ENCODE peak calls at places on chromosomes 6 and 20, in seven cellular contexts. K is right cardiac atrium, L is WERI-Rb-1, S is thyroid gland, T is upper lobe of right lung, M is OCI-LY7, X is AG04450. I is an unnamed sample.

GRCh38 chr6:125947581-125947980 is 9.0 kb upstream of the HINT3 start:
- DNase-seq in K (peak; percentile 68), L (no peak), S (peak; percentile 61), T (peak; percentile 74), M (no peak), X (no peak), I (no peak)

GRCh38 chr6:10441004-10441654 is 26.3 kb upstream of the TFAP2A start:
- DNase-seq in K (no peak), L (no peak), S (no peak), T (no peak), M (no peak), X (peak; percentile 53), I (no peak)

GRCh38 chr6:87730310-87730709 is 28.3 kb upstream of the AKIRIN2 start:
- DNase-seq in K (peak; percentile 85), L (no peak), S (peak; percentile 18), T (no peak), M (no peak), X (no peak), I (no peak)

GRCh38 chr6:17394192-17394611 is 807 bp downstream of the CAP2 start:
- DNase-seq in K (peak; percentile 57), L (peak; percentile 42), S (peak; percentile 73), T (peak; percentile 67), M (no peak), X (no peak), I (no peak)

GRCh38 chr6:152984387-152984872 is 1.6 kb upstream of the FBXO5 start:
- DNase-seq in K (no peak), L (no peak), S (no peak), T (no peak), M (peak; percentile 57), X (no peak), I (no peak)

GRCh38 chr6:169035381-169036280 is 218.0 kb downstream of the THBS2 start:
- DNase-seq in K (peak; percentile 68), L (no peak), S (no peak), T (peak; percentile 21), M (no peak), X (no peak), I (peak; percentile 40)

GRCh38 chr20:5100684-5101347 is 18.9 kb downstream of the PCNA start:
- DNase-seq in K (peak; percentile 91), L (peak; percentile 69), S (peak; percentile 80), T (peak; percentile 82), M (peak; percentile 70), X (no peak), I (peak; percentile 78)

GRCh38 chr6:26599591-26599990 is 2.8 kb downstream of the ABT1 start:
- DNase-seq in K (no peak), L (no peak), S (no peak), T (no peak), M (no peak), X (no peak), I (no peak)

GRCh38 chr6:144295981-144296767 is 11.0 kb downstream of the UTRN start:
- DNase-seq in K (no peak), L (no peak), S (no peak), T (no peak), M (no peak), X (no peak), I (no peak)

GRCh38 chr6:100920028-100920427 is 38.9 kb upstream of the ASCC3 start:
- DNase-seq in K (no peak), L (no peak), S (no peak), T (no peak), M (no peak), X (no peak), I (no peak)

GRCh38 chr6:9612489-9612888 is 802.4 kb downstream of the TFAP2A start:
- DNase-seq in K (no peak), L (no peak), S (no peak), T (no peak), M (no peak), X (no peak), I (no peak)

GRCh38 chr20:62318411-62319345 is 15.9 kb downstream of the ADRM1 start:
- DNase-seq in K (peak; percentile 53), L (no peak), S (no peak), T (no peak), M (no peak), X (no peak), I (no peak)

GRCh38 chr6:161284653-161285052 is 10.8 kb upstream of the AGPAT4 start:
- DNase-seq in K (no peak), L (no peak), S (no peak), T (no peak), M (no peak), X (no peak), I (no peak)

GRCh38 chr6:89585156-89585555 is 53.4 kb downstream of the LYRM2 start:
- DNase-seq in K (no peak), L (no peak), S (no peak), T (no peak), M (no peak), X (no peak), I (no peak)

GRCh38 chr6:17015551-17016381 is 86.1 kb upstream of the STMND1 start:
- DNase-seq in K (peak; percentile 79), L (no peak), S (peak; percentile 35), T (peak; percentile 71), M (no peak), X (no peak), I (no peak)

DNA sequence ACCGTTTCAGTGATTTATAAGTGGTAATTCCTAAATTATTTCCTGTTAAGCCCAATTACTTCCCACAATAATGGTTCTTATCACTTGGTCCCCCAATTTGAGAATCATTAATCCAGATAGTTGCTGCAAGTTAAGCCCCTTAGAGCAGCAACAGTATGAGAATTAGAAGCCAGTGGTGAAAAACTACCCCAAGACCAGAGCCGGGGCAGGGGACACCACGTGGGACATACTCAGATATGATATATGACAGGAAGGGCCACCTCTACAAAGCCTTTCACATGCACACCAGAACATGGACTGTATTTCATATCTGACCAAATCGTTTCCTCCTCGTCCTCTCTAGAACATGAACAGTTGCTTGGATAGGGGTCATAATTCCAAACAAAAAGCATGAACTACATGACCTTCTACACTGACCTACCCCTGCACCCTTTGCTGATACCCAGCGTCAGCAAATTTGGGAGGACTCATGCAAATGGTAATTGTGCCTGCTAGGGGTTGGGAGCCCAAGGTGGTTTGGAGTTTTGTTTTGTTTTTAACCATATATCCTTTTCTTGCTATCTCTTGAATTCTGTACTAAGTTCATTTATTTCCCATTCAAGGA is 3.9 kb downstream of the JAG1 start:
- DNase-seq in K (no peak), L (no peak), S (no peak), T (no peak), M (no peak), X (no peak), I (no peak)
- H3K4me3 ChIP-seq in K (peak overlapping the region; percentile 73), L (no peak overlapping the region), S (no peak overlapping the region), T (peak overlapping the region; percentile 91), M (peak overlapping the region; percentile 31), X (peak overlapping the region; percentile 88), I (no peak overlapping the region)

DNA sequence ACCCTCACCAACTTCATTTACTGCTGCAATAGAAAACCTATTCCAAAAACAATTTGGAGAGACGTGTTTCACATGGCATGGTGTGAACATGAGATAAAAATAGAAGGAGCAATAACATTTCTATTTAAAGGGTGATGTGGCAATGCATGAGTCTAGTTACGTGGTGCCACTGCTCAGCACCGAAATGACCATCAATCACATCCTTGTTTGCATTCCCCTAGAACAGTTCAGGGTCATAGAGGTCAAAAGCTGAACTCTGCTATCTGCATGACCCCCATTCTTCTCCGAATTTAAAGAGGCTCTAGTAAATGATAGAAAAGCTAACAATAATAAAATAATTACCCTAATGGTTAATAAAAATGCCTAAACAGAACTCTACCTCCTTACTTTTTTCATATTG is 29.5 kb downstream of the ROS1 start:
- DNase-seq in K (no peak), L (no peak), S (no peak), T (no peak), M (no peak), X (no peak), I (no peak)
- H3K9me3 ChIP-seq in K (no peaks in the 10 kb centered on the region), L (no peaks in the 10 kb centered on the region), S (no peaks in the 10 kb centered on the region), T (no peaks in the 10 kb centered on the region), M (no peaks in the 10 kb centered on the region), X (no peaks in the 10 kb centered on the region), I (no peaks in the 10 kb centered on the region)

GRCh38 chr6:99810295-99810694 is 183.7 kb downstream of the MCHR2 start:
- DNase-seq in K (no peak), L (no peak), S (no peak), T (no peak), M (no peak), X (no peak), I (no peak)
- H3K4me3 ChIP-seq in K (no peak overlapping the region), L (no peak overlapping the region), S (no peak overlapping the region), T (no peak overlapping the region), M (no peak overlapping the region), X (no peak overlapping the region), I (no peak overlapping the region)

DNA sequence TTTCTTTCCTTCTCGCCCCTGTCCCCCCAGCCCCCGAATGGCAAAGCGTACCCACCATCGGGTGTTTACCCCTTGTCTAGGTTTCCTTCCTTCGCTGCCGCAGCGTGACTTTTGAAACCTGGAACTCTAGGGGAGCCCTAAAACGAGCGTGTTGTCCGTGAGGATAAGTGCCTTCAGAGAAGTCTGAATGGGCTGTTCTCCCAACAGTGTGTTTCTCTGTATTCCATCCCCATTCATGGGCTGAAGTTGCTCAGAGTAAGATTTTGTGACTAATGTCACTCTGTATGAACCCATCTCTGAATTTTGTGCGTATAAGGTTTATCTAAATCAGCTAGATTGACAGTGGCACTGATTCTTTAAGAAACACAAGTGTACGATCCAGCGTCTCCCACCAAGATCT is 949 bp downstream of the MACROD2 start:
- DNase-seq in K (no peak), L (no peak), S (no peak), T (no peak), M (no peak), X (no peak), I (no peak)
- H3K9me3 ChIP-seq in K (no peaks in the 10 kb centered on the region), L (peaks cover 8% of the 10 kb centered on the region), S (no peaks in the 10 kb centered on the region), T (peaks cover 10% of the 10 kb centered on the region), M (peaks cover 8% of the 10 kb centered on the region), X (peaks cover 12% of the 10 kb centered on the region), I (no peaks in the 10 kb centered on the region)

GRCh38 chr6:122408697-122409458 is 9.4 kb downstream of the HSF2 start:
- DNase-seq in K (no peak), L (no peak), S (no peak), T (no peak), M (no peak), X (no peak), I (no peak)
- H3K4me3 ChIP-seq in K (no peak overlapping the region), L (no peak overlapping the region), S (no peak overlapping the region), T (no peak overlapping the region), M (no peak overlapping the region), X (no peak overlapping the region), I (no peak overlapping the region)

DNA sequence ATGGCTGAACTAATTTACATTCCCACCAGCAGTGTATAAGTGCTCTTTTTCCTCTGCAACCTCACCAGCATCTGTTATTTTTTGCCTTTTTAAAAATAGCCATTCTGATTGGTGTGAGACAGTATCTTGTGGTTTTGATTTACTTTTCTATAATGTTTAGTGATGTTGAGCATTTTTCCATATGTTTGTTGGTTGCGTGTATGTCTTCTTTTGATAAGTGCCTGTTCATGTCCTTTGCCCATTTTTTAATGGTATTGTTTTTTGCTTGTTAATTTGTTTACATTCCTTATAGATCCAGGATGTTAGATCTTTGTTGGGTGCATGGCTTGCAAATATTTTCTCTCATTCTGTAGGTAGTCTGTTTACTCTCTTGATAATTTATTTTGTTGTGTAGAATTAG is 169.9 kb downstream of the PRL start:
- DNase-seq in K (no peak), L (no peak), S (no peak), T (no peak), M (no peak), X (no peak), I (no peak)
- H3K9me3 ChIP-seq in K (no peaks in the 10 kb centered on the region), L (peaks cover 13% of the 10 kb centered on the region), S (no peaks in the 10 kb centered on the region), T (no peaks in the 10 kb centered on the region), M (no peaks in the 10 kb centered on the region), X (no peaks in the 10 kb centered on the region), I (peaks cover 3% of the 10 kb centered on the region)

GRCh38 chr6:15401120-15401519 is 155.3 kb downstream of the JARID2 start:
- DNase-seq in K (no peak), L (no peak), S (no peak), T (no peak), M (no peak), X (no peak), I (no peak)
- H3K4me3 ChIP-seq in K (no peak overlapping the region), L (peak overlapping the region; percentile 66), S (no peak overlapping the region), T (no peak overlapping the region), M (no peak overlapping the region), X (no peak overlapping the region), I (peak overlapping the region; percentile 59)